ENCODE peak calls at places on chromosomes 13 and 19, in seven cellular contexts. H is fibroblast of pulmonary artery, B is IMR-90, E is activated B cell treated with CpG ODN at 0.5 μM for 24 hours, N is pancreas, C is HFF-Myc, T is Calu3. G is an unnamed sample.

GRCh38 chr13:40920826-40921225 is 98.3 kb downstream of the ELF1 start:
- DNase-seq in H (peak), B (peak), E (no peak), N (no peak), C (no peak), T (no peak), G (no peak)

GRCh38 chr19:2327773-2328400 is 499 bp downstream of the LSM7 start:
- DNase-seq in H (peak), B (peak), E (no peak), N (no peak), C (no peak), T (peak), G (peak)

GRCh38 chr13:35514166-35514565 is 37.7 kb upstream of the MAB21L1 start:
- DNase-seq in H (no peak), B (no peak), E (no peak), N (no peak), C (no peak), T (no peak), G (no peak)

GRCh38 chr13:99505814-99506269 is 4.6 kb downstream of the TM9SF2 start:
- DNase-seq in H (peak), B (peak), E (no peak), N (no peak), C (no peak), T (no peak), G (no peak)

GRCh38 chr13:114288157-114288591 is 6.8 kb downstream of the UPF3A start:
- DNase-seq in H (no peak), B (no peak), E (no peak), N (no peak), C (no peak), T (no peak), G (no peak)

GRCh38 chr13:46615888-46616531 is 63.0 kb downstream of the LRCH1 start:
- DNase-seq in H (peak), B (peak), E (no peak), N (no peak), C (no peak), T (no peak), G (no peak)

GRCh38 chr19:2035590-2035991 is 15.5 kb downstream of the MKNK2 start:
- DNase-seq in H (no peak), B (no peak), E (no peak), N (no peak), C (no peak), T (no peak), G (no peak)

GRCh38 chr13:97435794-97436193 is 1.8 kb downstream of the RAP2A start:
- DNase-seq in H (peak), B (no peak), E (no peak), N (no peak), C (no peak), T (no peak), G (no peak)

GRCh38 chr19:29268721-29269483 is 56.0 kb upstream of the UQCRFS1 start:
- DNase-seq in H (no peak), B (no peak), E (no peak), N (no peak), C (no peak), T (no peak), G (no peak)

GRCh38 chr13:95106562-95106961 is 194.7 kb downstream of the ABCC4 start:
- DNase-seq in H (peak), B (no peak), E (no peak), N (no peak), C (no peak), T (no peak), G (no peak)

GRCh38 chr13:111005808-111006494 is 91.1 kb upstream of the ANKRD10 start:
- DNase-seq in H (peak), B (peak), E (no peak), N (peak), C (no peak), T (no peak), G (no peak)

GRCh38 chr13:51923983-51924539 is 62.3 kb downstream of the CCDC70 start:
- DNase-seq in H (no peak), B (no peak), E (no peak), N (peak), C (no peak), T (no peak), G (no peak)

GRCh38 chr13:38564751-38565150 is 122.1 kb upstream of the FREM2 start:
- DNase-seq in H (no peak), B (no peak), E (no peak), N (no peak), C (no peak), T (no peak), G (no peak)

GRCh38 chr19:38142176-38143035 is 81.6 kb downstream of the DPF1 start:
- DNase-seq in H (peak), B (peak), E (peak), N (no peak), C (no peak), T (peak), G (no peak)

GRCh38 chr19:17385878-17386611 is 8.0 kb downstream of the CCDC194 start:
- DNase-seq in H (peak), B (peak), E (peak), N (no peak), C (no peak), T (peak), G (no peak)

GRCh38 chr19:38003427-38004099 is 96.6 kb downstream of the SIPA1L3 start:
- DNase-seq in H (peak), B (peak), E (peak), N (peak), C (peak), T (peak), G (peak)

GRCh38 chr19:2478324-2478755 is 2.4 kb downstream of the GADD45B start:
- DNase-seq in H (peak), B (peak), E (peak), N (peak), C (no peak), T (peak), G (no peak)

GRCh38 chr19:39131255-39131755 is 5.7 kb downstream of the PAK4 start:
- DNase-seq in H (peak), B (peak), E (no peak), N (no peak), C (no peak), T (no peak), G (no peak)

GRCh38 chr19:31296741-31297390 is 52.4 kb downstream of the TSHZ3 start:
- DNase-seq in H (no peak), B (no peak), E (no peak), N (no peak), C (no peak), T (no peak), G (no peak)

GRCh38 chr19:45498411-45499195 is at the start of gene PPM1N:
- DNase-seq in H (no peak), B (peak), E (peak), N (no peak), C (no peak), T (peak), G (no peak)

GRCh38 chr19:40740747-40741146 is 9.5 kb downstream of the ACTMAP start:
- DNase-seq in H (no peak), B (no peak), E (no peak), N (no peak), C (peak), T (no peak), G (no peak)

GRCh38 chr19:45115809-45116615 is 23.0 kb downstream of the PPP1R37 start:
- DNase-seq in H (no peak), B (no peak), E (no peak), N (no peak), C (no peak), T (no peak), G (no peak)

GRCh38 chr13:101942038-101942437 is 459.8 kb downstream of the FGF14 start:
- DNase-seq in H (peak), B (peak), E (no peak), N (no peak), C (no peak), T (peak), G (no peak)

GRCh38 chr19:44596428-44597130 is 16.8 kb upstream of the IGSF23 start:
- DNase-seq in H (no peak), B (no peak), E (no peak), N (peak), C (no peak), T (peak), G (no peak)

GRCh38 chr19:49210108-49210900 is 52.7 kb downstream of the TRPM4 start:
- DNase-seq in H (no peak), B (no peak), E (peak), N (peak), C (no peak), T (peak), G (no peak)
- TF ChIP-seq CTCF in H (no peak), B (no peak), E (no peak), N (no peak), C (no peak), T (no peak), G (no peak)

DNA sequence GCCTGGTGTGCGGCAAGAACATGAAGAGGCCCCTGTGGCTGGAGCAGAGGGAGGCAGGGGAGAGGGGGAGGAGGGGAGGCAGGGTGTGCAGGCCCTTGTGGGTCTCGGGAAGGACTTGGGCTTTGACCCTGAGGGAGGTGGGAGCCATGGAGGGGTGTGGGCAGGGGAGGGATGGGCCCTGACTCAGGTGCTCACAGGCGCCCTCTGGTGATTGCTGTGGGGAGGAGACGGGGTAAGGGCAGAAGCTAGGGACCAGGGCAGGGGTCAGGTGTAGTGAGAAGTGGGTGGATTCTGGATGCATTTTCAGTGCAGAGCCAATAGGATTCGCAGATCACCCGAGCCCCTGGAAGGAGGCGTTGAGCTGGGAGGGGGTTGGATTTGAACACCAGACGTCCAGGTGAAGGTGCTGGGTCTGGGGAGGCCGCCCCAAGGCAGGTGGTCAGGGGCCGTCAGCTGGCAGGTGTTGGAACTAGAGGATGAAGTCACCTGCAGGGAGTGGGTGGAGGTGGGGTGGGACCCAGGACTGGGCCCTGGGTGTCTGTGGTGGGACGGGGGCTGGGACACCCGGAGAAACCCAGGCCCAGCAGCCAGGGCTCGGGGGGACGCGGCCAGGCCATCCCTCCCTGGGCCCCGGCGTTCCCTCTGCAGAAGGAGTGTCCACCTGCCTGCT is 185.4 kb downstream of the KDM4B start:
- DNase-seq in H (peak), B (no peak), E (peak), N (no peak), C (no peak), T (peak), G (no peak)
- TF ChIP-seq CTCF in H (peak), B (peak), E (no peak), N (peak), C (peak), T (peak), G (peak)

GRCh38 chr19:11986754-11987153 is 21.9 kb downstream of the ZNF763 start:
- DNase-seq in H (no peak), B (no peak), E (no peak), N (no peak), C (no peak), T (no peak), G (no peak)

GRCh38 chr19:11989112-11989456 is 24.2 kb downstream of the ZNF763 start:
- DNase-seq in H (no peak), B (no peak), E (no peak), N (no peak), C (no peak), T (no peak), G (no peak)

GRCh38 chr19:11982526-11982925 is 17.7 kb downstream of the ZNF763 start:
- DNase-seq in H (no peak), B (no peak), E (no peak), N (no peak), C (no peak), T (no peak), G (no peak)

GRCh38 chr19:11987405-11988231 is 22.8 kb downstream of the ZNF763 start:
- DNase-seq in H (peak), B (peak), E (peak), N (peak), C (peak), T (peak), G (peak)

GRCh38 chr19:11984986-11985385 is 20.1 kb downstream of the ZNF763 start:
- DNase-seq in H (no peak), B (no peak), E (no peak), N (no peak), C (no peak), T (no peak), G (no peak)
- TF ChIP-seq CTCF in H (no peak), B (no peak), E (no peak), N (no peak), C (peak), T (no peak), G (no peak)

GRCh38 chr19:18939922-18940775 is 868 bp downstream of the HOMER3 start:
- DNase-seq in H (peak), B (peak), E (no peak), N (peak), C (no peak), T (peak), G (peak)
- TF ChIP-seq CTCF in H (no peak), B (no peak), E (no peak), N (no peak), C (no peak), T (no peak), G (peak)

DNA sequence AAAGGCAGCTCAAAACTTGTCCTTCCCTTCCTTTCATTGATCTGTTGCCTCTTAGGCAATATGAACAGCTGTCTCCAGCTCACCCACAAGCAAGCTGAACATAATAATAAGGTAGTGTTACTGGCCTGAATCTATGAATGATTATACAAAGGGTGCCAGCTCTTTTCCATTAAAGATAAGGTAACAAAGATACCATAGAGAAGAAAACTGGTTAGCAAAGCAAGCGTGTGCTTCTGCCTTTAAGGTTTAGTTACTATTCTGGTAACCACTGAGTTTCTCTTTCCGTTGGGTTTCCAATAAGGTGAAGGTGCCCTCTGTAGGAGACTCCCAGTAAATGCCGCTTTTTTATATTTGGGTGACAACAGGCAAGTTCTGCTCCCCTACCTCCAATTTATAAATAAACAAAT is 12.1 kb upstream of the DACH1 start:
- DNase-seq in H (peak), B (peak), E (no peak), N (no peak), C (peak), T (no peak), G (no peak)
- TF ChIP-seq CTCF in H (peak), B (peak), E (no peak), N (peak), C (peak), T (no peak), G (peak)

GRCh38 chr19:8321067-8321759 is at the start of the genes NDUFA7 and RPS28:
- DNase-seq in H (peak), B (peak), E (peak), N (peak), C (peak), T (peak), G (no peak)
- TF ChIP-seq CTCF in H (peak), B (peak), E (no peak), N (no peak), C (no peak), T (no peak), G (peak)

G was measured in kidney epithelial cell.